ENCODE peak calls at places on chromosomes 3 and 15, in six cellular contexts. C, K, H, X, U and G are unnamed samples.

GRCh38 chr15:31147943-31148621 is 46.6 kb upstream of the TRPM1 start:
- DNase-seq in K (no peak), C (no peak), H (no peak), U (peak), X (no peak), G (no peak)

GRCh38 chr3:73633916-73634344 is 9.2 kb upstream of the PDZRN3 start:
- DNase-seq in H (no peak), C (no peak), K (no peak), U (no peak), X (no peak), G (no peak)

GRCh38 chr3:68334547-68334946 is 597.8 kb downstream of the TAFA4 start:
- DNase-seq in U (no peak), K (no peak), C (no peak), H (no peak), X (no peak), G (no peak)

GRCh38 chr3:106193876-106194275 is 325.1 kb upstream of the CBLB start:
- DNase-seq in U (no peak), H (no peak), C (no peak), X (no peak), K (no peak), G (no peak)

GRCh38 chr3:134601539-134602439 is 49.0 kb downstream of the KY start:
- DNase-seq in U (no peak), H (peak), C (peak), K (no peak), X (peak), G (no peak)

GRCh38 chr15:50906954-50907865 is 1.3 kb upstream of the AP4E1 start:
- DNase-seq in U (peak), X (no peak), H (no peak), K (no peak), C (no peak), G (no peak)

GRCh38 chr3:43670635-43671522 is 19.9 kb upstream of the ABHD5 start:
- DNase-seq in U (no peak), K (no peak), H (no peak), X (no peak), C (no peak), G (no peak)

GRCh38 chr15:71892335-71892734 is 82.0 kb downstream of the NR2E3 start:
- DNase-seq in K (no peak), X (no peak), U (no peak), H (no peak), C (no peak), G (no peak)